ENCODE peak calls at places on chromosome 9, in six cellular contexts. O is fibroblast of lung, K is A549, Q is neuronal stem cell, Z is HepG2, S is IMR-90. T is an unnamed sample.

GRCh38 chr9:114909657-114910056 is 20.7 kb downstream of the TNFSF8 start:
- DNase-seq in Q (no peak), S (no peak), O (no peak), Z (no peak), K (no peak), T (no peak)

GRCh38 chr9:104301770-104302169 is 202.3 kb upstream of the OR13F1 start:
- DNase-seq in S (no peak), O (no peak), Q (no peak), K (no peak), Z (no peak), T (no peak)

GRCh38 chr9:93649610-93650261 is 73.4 kb downstream of the PHF2 start:
- DNase-seq in O (no peak), Q (no peak), K (no peak), Z (no peak), S (peak), T (no peak)

GRCh38 chr9:77177894-77178794 is 810 bp downstream of the VPS13A start:
- DNase-seq in K (peak), S (peak), Z (peak), O (peak), Q (peak), T (peak)

GRCh38 chr9:3828495-3828894 is 302.7 kb upstream of the RFX3 start:
- DNase-seq in S (peak), Q (no peak), K (no peak), Z (no peak), O (no peak), T (no peak)

GRCh38 chr9:134597041-134597913 is 44.3 kb upstream of the COL5A1 start:
- DNase-seq in Z (no peak), Q (no peak), S (peak), O (no peak), K (peak), T (no peak)

GRCh38 chr9:73896061-73896460 is 601.1 kb upstream of the RORB start:
- DNase-seq in Z (no peak), Q (no peak), K (no peak), S (no peak), O (no peak), T (no peak)

GRCh38 chr9:113446323-113446740 is 17.2 kb upstream of the RGS3 start:
- DNase-seq in S (peak), O (peak), K (peak), Q (peak), Z (peak), T (peak)

GRCh38 chr9:104280216-104280585 is 186.1 kb downstream of the SMC2 start:
- DNase-seq in K (no peak), O (no peak), Z (no peak), S (no peak), Q (no peak), T (no peak)

GRCh38 chr9:112063151-112063550 is 111.9 kb downstream of the SUSD1 start:
- DNase-seq in O (peak), Q (no peak), S (no peak), Z (no peak), K (no peak), T (no peak)

GRCh38 chr9:112064871-112065270 is 110.2 kb downstream of the SUSD1 start:
- DNase-seq in Q (no peak), K (no peak), O (no peak), S (no peak), Z (no peak), T (no peak)

GRCh38 chr9:112069318-112070169 is 105.6 kb downstream of the SUSD1 start:
- DNase-seq in Z (peak), K (peak), Q (no peak), S (no peak), O (no peak), T (peak)

GRCh38 chr9:112061152-112061740 is 113.9 kb downstream of the SUSD1 start:
- DNase-seq in K (peak), Q (no peak), O (peak), Z (peak), S (peak), T (peak)

GRCh38 chr9:112065781-112066606 is 109.1 kb downstream of the SUSD1 start:
- DNase-seq in S (peak), Z (no peak), O (peak), Q (no peak), K (peak), T (peak)
- H3K4me3 ChIP-seq in S (no peak), Z (no peak), O (no peak), Q (no peak), K (no peak), T (no peak)

GRCh38 chr9:137308102-137308619 is 6.1 kb upstream of the NRARP start:
- DNase-seq in Z (no peak), S (no peak), K (peak), Q (no peak), O (no peak), T (peak)

GRCh38 chr9:137305788-137306545 is 3.9 kb upstream of the NRARP start:
- DNase-seq in K (no peak), Z (no peak), S (no peak), O (no peak), Q (no peak), T (no peak)

GRCh38 chr9:137306546-137307254 is 4.6 kb upstream of the NRARP start:
- DNase-seq in O (no peak), Z (no peak), Q (no peak), K (no peak), S (no peak), T (no peak)

GRCh38 chr9:137309368-137310189 is 7.5 kb upstream of the NRARP start:
- DNase-seq in Q (no peak), Z (no peak), K (no peak), O (no peak), S (no peak), T (no peak)

GRCh38 chr9:137307255-137308101 is 5.4 kb upstream of the NRARP start:
- DNase-seq in O (no peak), Q (no peak), K (no peak), S (no peak), Z (no peak), T (peak)
- H3K4me2 ChIP-seq in O (no peak), Q (no peak), K (no peak), S (no peak), Z (peak), T (no peak)

GRCh38 chr9:136532799-136533774 is 12.8 kb downstream of the NOTCH1 start:
- DNase-seq in S (no peak), K (no peak), Q (no peak), Z (no peak), O (no peak), T (no peak)
- H3K4me3 ChIP-seq in S (no peak), K (no peak), Q (no peak), Z (no peak), O (no peak), T (no peak)

GRCh38 chr9:37806271-37806670 is 5.7 kb downstream of the DCAF10 start:
- DNase-seq in Q (no peak), K (no peak), O (no peak), Z (no peak), S (no peak), T (no peak)

GRCh38 chr9:37800631-37801286 is at the start of gene DCAF10:
- DNase-seq in S (peak), O (peak), Q (peak), Z (peak), K (peak), T (peak)

GRCh38 chr9:37801959-37802711 is 1.5 kb downstream of the DCAF10 start:
- DNase-seq in K (no peak), O (no peak), Z (no peak), S (no peak), Q (no peak), T (no peak)

GRCh38 chr9:37798677-37799076 is 1.9 kb upstream of the DCAF10 start:
- DNase-seq in Q (no peak), Z (no peak), K (no peak), O (no peak), S (no peak), T (no peak)

DNA sequence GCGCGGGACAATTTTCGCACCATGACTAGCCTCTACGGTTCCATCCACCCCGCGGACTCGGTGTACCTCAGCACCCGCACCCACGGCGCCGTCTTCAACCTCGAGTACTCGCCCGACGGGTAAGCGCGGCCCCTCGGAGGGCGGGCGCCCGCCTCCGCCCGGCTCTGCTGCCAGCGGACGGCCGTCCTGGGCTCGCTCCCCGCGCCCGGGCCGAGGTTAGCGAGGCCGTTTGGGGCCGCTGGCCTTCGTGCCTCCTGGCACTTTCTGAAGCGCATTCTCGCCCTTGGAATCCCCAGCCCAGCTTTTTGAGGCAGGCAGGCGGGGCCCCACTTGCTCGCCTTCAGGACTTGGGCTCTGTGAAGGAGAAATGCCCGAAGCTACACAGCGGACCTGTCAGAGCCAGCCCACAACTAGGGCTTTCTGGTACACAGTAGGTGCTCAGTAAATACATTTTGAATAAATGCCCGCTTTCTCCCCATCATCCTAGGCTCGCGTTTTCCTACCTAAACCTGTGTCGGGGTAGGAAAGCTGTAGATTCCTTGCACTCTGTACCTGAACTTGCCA is 772 bp downstream of the DCAF10 start:
- DNase-seq in S (peak), Q (no peak), K (peak), O (peak), Z (no peak), T (peak)
- H3K4me2 ChIP-seq in S (peak), Q (peak), K (peak), O (peak), Z (peak), T (peak)

T was measured in hepatocyte.